ENCODE peak calls at places on chromosomes 4 and X, in five cellular contexts. One of them, this sample, is unnamed.

GRCh38 chrX:143621276-143621675 is 14.6 kb downstream of the SLITRK4 start:
- DNase-seq in nephron progenitor cell: no peak
- DNase-seq in omental fat pad: no peak
- DNase-seq in RWPE1: no peak
- DNase-seq in epithelial cell of esophagus: no peak
- DNase-seq in this sample: no peak

GRCh38 chr4:76539979-76540378 is 105.0 kb downstream of the SHROOM3 start:
- DNase-seq in nephron progenitor cell: no peak
- DNase-seq in omental fat pad: no peak
- DNase-seq in RWPE1: no peak
- DNase-seq in epithelial cell of esophagus: no peak
- DNase-seq in this sample: no peak

GRCh38 chr4:95319169-95319568 is 229.6 kb downstream of the UNC5C start:
- DNase-seq in nephron progenitor cell: no peak
- DNase-seq in omental fat pad: no peak
- DNase-seq in RWPE1: no peak
- DNase-seq in epithelial cell of esophagus: no peak
- DNase-seq in this sample: no peak

GRCh38 chr4:1170805-1171305 is 1.5 kb downstream of the SPON2 start:
- DNase-seq in nephron progenitor cell: no peak
- DNase-seq in omental fat pad: no peak
- DNase-seq in RWPE1: no peak
- DNase-seq in epithelial cell of esophagus: no peak
- DNase-seq in this sample: no peak

GRCh38 chr4:7806080-7806630 is 133.5 kb downstream of the AFAP1 start:
- DNase-seq in nephron progenitor cell: peak
- DNase-seq in omental fat pad: no peak
- DNase-seq in RWPE1: no peak
- DNase-seq in epithelial cell of esophagus: no peak
- DNase-seq in this sample: peak

GRCh38 chr4:3236326-3236878 is 12.6 kb upstream of the MSANTD1 start:
- DNase-seq in nephron progenitor cell: no peak
- DNase-seq in omental fat pad: no peak
- DNase-seq in RWPE1: no peak
- DNase-seq in epithelial cell of esophagus: no peak
- DNase-seq in this sample: no peak

GRCh38 chr4:34893382-34893781 is 1350.9 kb downstream of the ARAP2 start:
- DNase-seq in nephron progenitor cell: no peak
- DNase-seq in omental fat pad: no peak
- DNase-seq in RWPE1: no peak
- DNase-seq in epithelial cell of esophagus: no peak
- DNase-seq in this sample: no peak

GRCh38 chr4:126888968-126889367 is 743.8 kb upstream of the INTU start:
- DNase-seq in nephron progenitor cell: no peak
- DNase-seq in omental fat pad: no peak
- DNase-seq in RWPE1: peak
- DNase-seq in epithelial cell of esophagus: peak
- DNase-seq in this sample: no peak

GRCh38 chrX:73647632-73648322 is 84.8 kb downstream of the CHIC1 start:
- DNase-seq in nephron progenitor cell: no peak
- DNase-seq in omental fat pad: no peak
- DNase-seq in RWPE1: no peak
- DNase-seq in epithelial cell of esophagus: no peak
- DNase-seq in this sample: no peak

GRCh38 chrX:16487620-16488380 is 162.2 kb upstream of the S100G start:
- DNase-seq in nephron progenitor cell: no peak
- DNase-seq in omental fat pad: no peak
- DNase-seq in RWPE1: no peak
- DNase-seq in epithelial cell of esophagus: peak
- DNase-seq in this sample: no peak

GRCh38 chrX:19579485-19579884 is 64.2 kb upstream of the MAP3K15 start:
- DNase-seq in nephron progenitor cell: no peak
- DNase-seq in omental fat pad: no peak
- DNase-seq in RWPE1: peak
- DNase-seq in epithelial cell of esophagus: peak
- DNase-seq in this sample: no peak

GRCh38 chr4:78781925-78782324 is 5.8 kb downstream of the BMP2K start:
- DNase-seq in nephron progenitor cell: no peak
- DNase-seq in omental fat pad: no peak
- DNase-seq in RWPE1: no peak
- DNase-seq in epithelial cell of esophagus: peak
- DNase-seq in this sample: no peak

GRCh38 chr4:184811484-184812180 is 14.1 kb downstream of the ACSL1 start:
- DNase-seq in nephron progenitor cell: no peak
- DNase-seq in omental fat pad: no peak
- DNase-seq in RWPE1: no peak
- DNase-seq in epithelial cell of esophagus: no peak
- DNase-seq in this sample: no peak

GRCh38 chr4:14641871-14642270 is 360.4 kb upstream of the CPEB2 start:
- DNase-seq in nephron progenitor cell: no peak
- DNase-seq in omental fat pad: no peak
- DNase-seq in RWPE1: no peak
- DNase-seq in epithelial cell of esophagus: no peak
- DNase-seq in this sample: no peak

GRCh38 chr4:77433102-77433733 is 172.4 kb upstream of the CXCL13 start:
- DNase-seq in nephron progenitor cell: peak
- DNase-seq in omental fat pad: no peak
- DNase-seq in RWPE1: peak
- DNase-seq in epithelial cell of esophagus: peak
- DNase-seq in this sample: no peak

GRCh38 chr4:16199132-16199531 is 27.1 kb downstream of the TAPT1 start:
- DNase-seq in nephron progenitor cell: no peak
- DNase-seq in omental fat pad: no peak
- DNase-seq in RWPE1: no peak
- DNase-seq in epithelial cell of esophagus: peak
- DNase-seq in this sample: no peak

GRCh38 chr4:68326146-68326545 is 23.7 kb downstream of the YTHDC1 start:
- DNase-seq in nephron progenitor cell: no peak
- DNase-seq in omental fat pad: no peak
- DNase-seq in RWPE1: no peak
- DNase-seq in epithelial cell of esophagus: no peak
- DNase-seq in this sample: no peak

GRCh38 chr4:85825937-85826678 is 351.2 kb downstream of the ARHGAP24 start:
- DNase-seq in nephron progenitor cell: peak
- DNase-seq in omental fat pad: no peak
- DNase-seq in RWPE1: no peak
- DNase-seq in epithelial cell of esophagus: no peak
- DNase-seq in this sample: peak

GRCh38 chrX:31126205-31126604 is 54.4 kb upstream of the FTHL17 start:
- DNase-seq in nephron progenitor cell: no peak
- DNase-seq in omental fat pad: no peak
- DNase-seq in RWPE1: no peak
- DNase-seq in epithelial cell of esophagus: no peak
- DNase-seq in this sample: no peak

GRCh38 chr4:1179089-1179441 is 6.7 kb upstream of the SPON2 start:
- DNase-seq in nephron progenitor cell: no peak
- DNase-seq in omental fat pad: no peak
- DNase-seq in RWPE1: no peak
- DNase-seq in epithelial cell of esophagus: no peak
- DNase-seq in this sample: no peak

GRCh38 chrX:5632887-5633286 is 595.8 kb downstream of the NLGN4X start:
- DNase-seq in nephron progenitor cell: no peak
- DNase-seq in omental fat pad: no peak
- DNase-seq in RWPE1: no peak
- DNase-seq in epithelial cell of esophagus: no peak
- DNase-seq in this sample: no peak

GRCh38 chr4:184401397-184402171 is 72.8 kb downstream of the IRF2 start:
- DNase-seq in nephron progenitor cell: no peak
- DNase-seq in omental fat pad: no peak
- DNase-seq in RWPE1: no peak
- DNase-seq in epithelial cell of esophagus: no peak
- DNase-seq in this sample: peak

GRCh38 chr4:186829097-186829496 is 105.4 kb upstream of the FAT1 start:
- DNase-seq in nephron progenitor cell: no peak
- DNase-seq in omental fat pad: no peak
- DNase-seq in RWPE1: no peak
- DNase-seq in epithelial cell of esophagus: no peak
- DNase-seq in this sample: no peak

GRCh38 chr4:122798101-122798500 is 28.5 kb upstream of the FGF2 start:
- DNase-seq in nephron progenitor cell: no peak
- DNase-seq in omental fat pad: no peak
- DNase-seq in RWPE1: peak
- DNase-seq in epithelial cell of esophagus: peak
- DNase-seq in this sample: no peak

GRCh38 chr4:39873823-39874222 is 103.9 kb downstream of the PDS5A start:
- DNase-seq in nephron progenitor cell: no peak
- DNase-seq in omental fat pad: no peak
- DNase-seq in RWPE1: no peak
- DNase-seq in epithelial cell of esophagus: no peak
- DNase-seq in this sample: no peak

GRCh38 chr4:161949941-161950725 is 213.7 kb downstream of the FSTL5 start:
- DNase-seq in nephron progenitor cell: no peak
- DNase-seq in omental fat pad: no peak
- DNase-seq in RWPE1: peak
- DNase-seq in epithelial cell of esophagus: peak
- DNase-seq in this sample: no peak

GRCh38 chrX:21529771-21530170 is 128.4 kb downstream of the KLHL34 start:
- DNase-seq in nephron progenitor cell: no peak
- DNase-seq in omental fat pad: no peak
- DNase-seq in RWPE1: no peak
- DNase-seq in epithelial cell of esophagus: no peak
- DNase-seq in this sample: no peak

GRCh38 chr4:25221377-25221776 is 12.5 kb upstream of the PI4K2B start:
- DNase-seq in nephron progenitor cell: no peak
- DNase-seq in omental fat pad: no peak
- DNase-seq in RWPE1: no peak
- DNase-seq in epithelial cell of esophagus: no peak
- DNase-seq in this sample: no peak

GRCh38 chr4:109079731-109080130 is 222.7 kb downstream of the COL25A1 start:
- DNase-seq in nephron progenitor cell: no peak
- DNase-seq in omental fat pad: no peak
- DNase-seq in RWPE1: peak
- DNase-seq in epithelial cell of esophagus: peak
- DNase-seq in this sample: no peak

GRCh38 chr4:139961344-139961948 is 192.5 kb downstream of the MAML3 start:
- DNase-seq in nephron progenitor cell: no peak
- DNase-seq in omental fat pad: no peak
- DNase-seq in RWPE1: no peak
- DNase-seq in epithelial cell of esophagus: peak
- DNase-seq in this sample: no peak

GRCh38 chrX:129642641-129643040 is 12.1 kb downstream of the APLN start:
- DNase-seq in nephron progenitor cell: no peak
- DNase-seq in omental fat pad: no peak
- DNase-seq in RWPE1: no peak
- DNase-seq in epithelial cell of esophagus: peak
- DNase-seq in this sample: no peak

GRCh38 chr4:85722401-85722800 is 247.5 kb downstream of the ARHGAP24 start:
- DNase-seq in nephron progenitor cell: no peak
- DNase-seq in omental fat pad: no peak
- DNase-seq in RWPE1: no peak
- DNase-seq in epithelial cell of esophagus: no peak
- DNase-seq in this sample: no peak

GRCh38 chr4:139460565-139460964 is 6.6 kb downstream of the RAB33B start:
- DNase-seq in nephron progenitor cell: no peak
- DNase-seq in omental fat pad: no peak
- DNase-seq in RWPE1: no peak
- DNase-seq in epithelial cell of esophagus: no peak
- DNase-seq in this sample: no peak

DNA sequence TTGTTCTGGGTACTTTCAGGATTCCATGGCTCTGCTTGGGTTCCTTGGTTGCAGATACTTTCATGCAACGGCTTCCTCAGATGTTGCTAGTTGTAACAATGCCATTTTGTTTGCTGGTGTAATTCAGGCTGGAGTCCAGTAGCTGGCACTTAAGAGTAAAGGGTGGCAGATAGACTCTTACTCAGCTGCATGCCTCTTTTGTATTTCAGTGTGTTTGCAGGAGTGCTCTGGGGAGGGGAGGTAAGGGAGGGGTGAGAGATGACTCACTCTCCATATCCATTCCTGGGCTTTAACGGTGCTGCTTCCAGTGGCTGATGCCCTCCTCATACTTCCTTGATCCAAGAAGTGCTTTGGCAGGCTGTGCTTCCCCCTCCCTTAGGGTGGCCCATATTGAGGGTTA is 155.2 kb downstream of the ZNF330 start:
- DNase-seq in nephron progenitor cell: no peak
- DNase-seq in omental fat pad: no peak
- DNase-seq in RWPE1: peak
- DNase-seq in epithelial cell of esophagus: peak
- DNase-seq in this sample: no peak
- TF ChIP-seq CTCF in nephron progenitor cell: no peak
- TF ChIP-seq CTCF in omental fat pad: no peak
- TF ChIP-seq CTCF in RWPE1: peak
- TF ChIP-seq CTCF in epithelial cell of esophagus: peak
- TF ChIP-seq CTCF in this sample: no peak

GRCh38 chrX:146278381-146278780 is 460.8 kb downstream of the SLITRK2 start:
- DNase-seq in nephron progenitor cell: no peak
- DNase-seq in omental fat pad: no peak
- DNase-seq in RWPE1: no peak
- DNase-seq in epithelial cell of esophagus: peak
- DNase-seq in this sample: no peak
- TF ChIP-seq CTCF in nephron progenitor cell: peak
- TF ChIP-seq CTCF in omental fat pad: no peak
- TF ChIP-seq CTCF in RWPE1: no peak
- TF ChIP-seq CTCF in epithelial cell of esophagus: no peak
- TF ChIP-seq CTCF in this sample: peak

DNA sequence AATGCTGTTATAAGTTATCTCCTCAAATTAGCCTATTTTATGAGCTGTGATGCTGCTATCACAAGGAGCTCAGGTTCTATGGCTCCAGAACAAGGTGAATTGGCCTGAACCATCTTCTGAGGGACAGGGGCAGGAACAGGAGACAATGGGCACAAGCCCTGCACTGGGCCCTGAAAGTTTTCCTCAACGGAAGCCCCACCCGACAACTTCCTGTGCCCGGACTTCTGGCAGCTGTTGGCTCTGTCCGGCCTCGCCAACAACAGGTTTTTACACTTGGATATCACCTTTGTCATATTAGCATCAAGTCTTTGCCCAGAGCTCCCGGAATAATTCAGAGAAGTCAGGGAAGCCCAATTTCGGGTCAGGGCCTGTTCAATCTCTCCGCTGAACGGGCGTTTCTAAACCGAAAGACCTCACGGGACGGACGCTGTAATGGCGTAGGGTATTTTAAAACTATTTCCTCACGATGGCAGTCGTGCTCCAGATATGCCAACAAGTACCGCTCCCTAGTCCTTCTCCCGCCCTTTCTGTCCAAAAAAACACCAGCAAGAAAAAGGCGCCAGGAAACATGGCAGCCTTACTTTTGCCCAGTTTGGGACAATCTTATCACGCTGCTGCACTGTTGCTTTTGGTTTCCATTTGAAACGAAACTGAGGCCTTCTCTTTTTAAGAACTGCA is 201.0 kb upstream of the STK26 start:
- DNase-seq in nephron progenitor cell: no peak
- DNase-seq in omental fat pad: peak
- DNase-seq in RWPE1: no peak
- DNase-seq in epithelial cell of esophagus: no peak
- DNase-seq in this sample: no peak
- TF ChIP-seq CTCF in nephron progenitor cell: no peak
- TF ChIP-seq CTCF in omental fat pad: no peak
- TF ChIP-seq CTCF in RWPE1: no peak
- TF ChIP-seq CTCF in epithelial cell of esophagus: no peak
- TF ChIP-seq CTCF in this sample: no peak

DNA sequence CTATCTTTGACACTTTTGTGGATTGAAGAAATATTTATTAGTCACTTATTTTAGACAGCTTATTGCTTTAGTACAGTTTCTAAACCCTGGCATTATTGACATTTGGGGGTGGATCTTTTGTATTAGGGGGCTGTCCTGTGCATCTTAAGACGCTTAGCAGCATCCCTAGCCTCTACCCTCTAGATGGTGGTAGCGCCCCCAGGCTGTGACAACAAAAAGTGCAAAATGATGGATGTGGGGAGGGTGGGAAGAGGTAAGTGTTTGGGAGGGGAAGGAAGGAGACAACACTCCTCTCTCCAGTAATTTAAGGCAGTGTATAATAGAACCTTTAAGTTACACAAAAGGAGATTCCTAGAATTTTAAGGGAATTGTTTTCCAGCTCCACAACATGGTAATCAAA is 1210.6 kb downstream of the C4orf33 start:
- DNase-seq in nephron progenitor cell: no peak
- DNase-seq in omental fat pad: no peak
- DNase-seq in RWPE1: no peak
- DNase-seq in epithelial cell of esophagus: peak
- DNase-seq in this sample: no peak
- TF ChIP-seq CTCF in nephron progenitor cell: no peak
- TF ChIP-seq CTCF in omental fat pad: no peak
- TF ChIP-seq CTCF in RWPE1: no peak
- TF ChIP-seq CTCF in epithelial cell of esophagus: no peak
- TF ChIP-seq CTCF in this sample: no peak